ENCODE peak calls at places on chromosomes 6 and 20, in four cellular contexts. One of them, this sample, is unnamed.

GRCh38 chr20:2259731-2260130 is 36.1 kb upstream of the TGM3 start:
- DNase-seq in heart left ventricle: no peak
- DNase-seq in ovary: no peak
- DNase-seq in tibial nerve: no peak
- DNase-seq in this sample: no peak

GRCh38 chr6:164812706-164813105 is 496.7 kb downstream of the C6orf118 start:
- DNase-seq in heart left ventricle: no peak
- DNase-seq in ovary: no peak
- DNase-seq in tibial nerve: no peak
- DNase-seq in this sample: no peak

GRCh38 chr20:51346686-51347485 is 195.6 kb downstream of the NFATC2 start:
- DNase-seq in heart left ventricle: no peak
- DNase-seq in ovary: no peak
- DNase-seq in tibial nerve: no peak
- DNase-seq in this sample: no peak

GRCh38 chr6:158111987-158112386 is 56.1 kb downstream of the SERAC1 start:
- DNase-seq in heart left ventricle: no peak
- DNase-seq in ovary: no peak
- DNase-seq in tibial nerve: no peak
- DNase-seq in this sample: no peak

GRCh38 chr6:71855406-71855805 is 30.9 kb upstream of the RIMS1 start:
- DNase-seq in heart left ventricle: no peak
- DNase-seq in ovary: no peak
- DNase-seq in tibial nerve: no peak
- DNase-seq in this sample: no peak

GRCh38 chr6:3868544-3868943 is 19.4 kb downstream of the FAM50B start:
- DNase-seq in heart left ventricle: no peak
- DNase-seq in ovary: no peak
- DNase-seq in tibial nerve: no peak
- DNase-seq in this sample: no peak

GRCh38 chr6:38483526-38483925 is 156.2 kb downstream of the BTBD9 start:
- DNase-seq in heart left ventricle: no peak
- DNase-seq in ovary: no peak
- DNase-seq in tibial nerve: no peak
- DNase-seq in this sample: no peak

GRCh38 chr6:43683708-43684455 is 3.7 kb downstream of the MRPS18A start:
- DNase-seq in heart left ventricle: no peak
- DNase-seq in ovary: no peak
- DNase-seq in tibial nerve: no peak
- DNase-seq in this sample: no peak

GRCh38 chr20:187733-188132 is 1.8 kb downstream of the DEFB128 start:
- DNase-seq in heart left ventricle: no peak
- DNase-seq in ovary: no peak
- DNase-seq in tibial nerve: no peak
- DNase-seq in this sample: no peak

GRCh38 chr6:111731404-111732195 is 125.9 kb upstream of the TRAF3IP2 start:
- DNase-seq in heart left ventricle: no peak
- DNase-seq in ovary: no peak
- DNase-seq in tibial nerve: no peak
- DNase-seq in this sample: no peak

GRCh38 chr20:5040345-5040744 is 39.0 kb upstream of the SLC23A2 start:
- DNase-seq in heart left ventricle: no peak
- DNase-seq in ovary: no peak
- DNase-seq in tibial nerve: no peak
- DNase-seq in this sample: no peak

GRCh38 chr6:108435391-108435790 is 125.3 kb upstream of the FOXO3 start:
- DNase-seq in heart left ventricle: no peak
- DNase-seq in ovary: no peak
- DNase-seq in tibial nerve: no peak
- DNase-seq in this sample: no peak

GRCh38 chr6:137058037-137058436 is 13.3 kb upstream of the IL20RA start:
- DNase-seq in heart left ventricle: no peak
- DNase-seq in ovary: no peak
- DNase-seq in tibial nerve: no peak
- DNase-seq in this sample: no peak

GRCh38 chr6:68046302-68046701 is 588.8 kb upstream of the ADGRB3 start:
- DNase-seq in heart left ventricle: no peak
- DNase-seq in ovary: no peak
- DNase-seq in tibial nerve: no peak
- DNase-seq in this sample: no peak

GRCh38 chr20:41989935-41990635 is 371.9 kb upstream of the CHD6 start:
- DNase-seq in heart left ventricle: no peak
- DNase-seq in ovary: no peak
- DNase-seq in tibial nerve: no peak
- DNase-seq in this sample: no peak

This sample was measured in lower lobe of right lung.